ENCODE peak calls at places on chromosomes 7 and 10, in seven cellular contexts. E, A, X, M, R, Z and V are unnamed samples. For H3K36me3, the result is how much of the 10 kb centered on the place peaks cover.

GRCh38 chr10:89398003-89398749 is 5.8 kb downstream of the IFIT1 start:
- DNase-seq in M (peak), E (no peak), X (no peak), R (no peak), A (no peak), Z (no peak), V (no peak)

GRCh38 chr10:80518143-80518806 is 19.4 kb upstream of the SH2D4B start:
- DNase-seq in X (no peak), E (no peak), R (peak), Z (no peak), A (no peak), M (no peak), V (no peak)

GRCh38 chr7:30752979-30753378 is 1.0 kb downstream of the INMT start:
- DNase-seq in Z (no peak), X (no peak), M (no peak), E (peak), A (peak), R (no peak), V (no peak)

GRCh38 chr10:125556884-125557283 is 126.1 kb downstream of the TEX36 start:
- DNase-seq in Z (no peak), M (no peak), R (no peak), A (no peak), E (no peak), X (no peak), V (no peak)

GRCh38 chr10:32379314-32379949 is 32.5 kb upstream of the EPC1 start:
- DNase-seq in M (peak), E (no peak), Z (peak), A (peak), R (peak), X (no peak), V (no peak)

GRCh38 chr10:17523246-17523753 is 68.9 kb upstream of the ST8SIA6 start:
- DNase-seq in M (no peak), X (no peak), R (no peak), Z (no peak), E (no peak), A (no peak), V (no peak)

GRCh38 chr10:114256822-114257221 is 17.8 kb downstream of the VWA2 start:
- DNase-seq in X (no peak), R (no peak), A (no peak), M (no peak), Z (no peak), E (no peak), V (no peak)

GRCh38 chr10:110007171-110007700 is 548 bp upstream of the ADD3 start:
- DNase-seq in M (peak), Z (no peak), E (no peak), R (no peak), X (peak), A (peak), V (peak)

GRCh38 chr10:133141963-133142350 is 18.1 kb upstream of the KNDC1 start:
- DNase-seq in Z (peak), A (no peak), X (no peak), M (no peak), E (no peak), R (no peak), V (no peak)

GRCh38 chr7:38398725-38399321 is 125.4 kb upstream of the TARP start:
- DNase-seq in R (peak), E (peak), X (no peak), Z (peak), M (peak), A (peak), V (no peak)

GRCh38 chr10:16195894-16196293 is 240.9 kb upstream of the PTER start:
- DNase-seq in A (no peak), M (no peak), X (no peak), Z (no peak), R (no peak), E (no peak), V (no peak)

GRCh38 chr10:100742067-100742771 is 3.2 kb upstream of the PAX2 start:
- DNase-seq in E (no peak), X (no peak), M (no peak), R (no peak), Z (no peak), A (no peak), V (no peak)
- H3K4me3 ChIP-seq in E (no peak), X (no peak), M (no peak), R (no peak), Z (no peak), A (no peak), V (no peak)

GRCh38 chr7:22563115-22563514 is 63.1 kb upstream of the STEAP1B start:
- DNase-seq in A (no peak), R (no peak), E (no peak), X (no peak), Z (no peak), M (peak), V (no peak)
- H3K27ac ChIP-seq in A (peak), R (no peak), E (peak), X (no peak), Z (no peak), M (peak), V (peak)

GRCh38 chr10:45408421-45409319 is 34.7 kb downstream of the ALOX5 start:
- DNase-seq in X (no peak), M (no peak), Z (no peak), A (no peak), E (no peak), R (no peak), V (no peak)

GRCh38 chr10:45403151-45403550 is 29.1 kb downstream of the ALOX5 start:
- DNase-seq in M (peak), R (no peak), Z (no peak), E (no peak), X (no peak), A (no peak), V (no peak)

GRCh38 chr10:45404087-45404769 is 30.2 kb downstream of the ALOX5 start:
- DNase-seq in M (no peak), E (no peak), R (no peak), Z (no peak), A (peak), X (no peak), V (no peak)

GRCh38 chr10:45407542-45407941 is 33.5 kb downstream of the ALOX5 start:
- DNase-seq in R (no peak), X (no peak), E (no peak), M (no peak), A (no peak), Z (no peak), V (no peak)

DNA sequence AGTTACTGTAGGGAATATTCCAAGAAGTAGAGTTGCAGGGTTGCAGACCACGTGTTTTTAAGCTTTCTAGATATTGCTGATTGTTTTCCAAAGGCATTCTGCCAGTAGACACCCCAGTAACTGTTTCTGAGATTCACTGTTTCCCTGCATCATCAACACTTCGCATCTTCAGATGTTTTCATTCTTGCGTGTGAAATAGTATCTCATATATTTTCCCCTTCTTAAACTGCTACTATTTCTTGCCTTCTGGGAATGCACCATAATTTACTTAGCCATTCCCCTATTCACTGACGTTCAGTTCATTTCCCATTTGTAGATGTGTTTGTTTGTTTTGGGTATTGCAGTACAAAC is 30.7 kb downstream of the ALOX5 start:
- DNase-seq in Z (no peak), M (no peak), R (no peak), X (no peak), A (no peak), E (no peak), V (no peak)
- H3K36me3 ChIP-seq in Z (under half), M (under half), R (under half), X (under half), A (under half), E (under half), V (under half)

DNA sequence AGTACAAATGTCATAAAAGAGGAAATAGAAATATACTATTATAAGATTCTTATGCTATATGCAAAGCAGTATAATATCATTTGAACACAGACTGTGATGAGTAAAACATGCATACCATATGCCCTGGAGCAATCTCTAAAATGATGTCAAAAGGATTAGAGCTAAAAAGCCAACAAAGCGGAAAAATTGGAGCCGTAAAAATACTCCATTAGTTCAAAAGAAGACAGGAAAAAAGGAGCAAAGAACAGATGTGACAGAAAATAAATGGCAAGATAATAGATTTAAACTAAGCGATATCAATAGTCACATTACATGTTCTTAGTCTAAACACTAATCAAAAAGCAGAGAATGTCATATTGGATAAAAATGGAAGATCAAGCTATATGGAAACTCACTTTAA is 191.0 kb upstream of the PLPP4 start:
- DNase-seq in Z (no peak), R (no peak), A (no peak), E (no peak), X (no peak), M (no peak), V (no peak)
- H3K4me3 ChIP-seq in Z (no peak), R (no peak), A (no peak), E (no peak), X (no peak), M (no peak), V (no peak)

GRCh38 chr7:44111759-44112158 is 7.6 kb downstream of the AEBP1 start:
- DNase-seq in X (no peak), A (no peak), Z (no peak), R (no peak), M (no peak), E (no peak), V (no peak)

GRCh38 chr7:44108768-44109750 is 4.9 kb downstream of the AEBP1 start:
- DNase-seq in Z (no peak), X (no peak), R (no peak), M (no peak), A (no peak), E (no peak), V (no peak)

GRCh38 chr7:44112231-44112996 is 8.3 kb downstream of the AEBP1 start:
- DNase-seq in E (no peak), X (no peak), Z (no peak), A (no peak), R (no peak), M (no peak), V (no peak)

GRCh38 chr7:44109991-44110390 is 5.8 kb downstream of the AEBP1 start:
- DNase-seq in E (no peak), R (no peak), X (no peak), M (no peak), Z (no peak), A (no peak), V (no peak)

DNA sequence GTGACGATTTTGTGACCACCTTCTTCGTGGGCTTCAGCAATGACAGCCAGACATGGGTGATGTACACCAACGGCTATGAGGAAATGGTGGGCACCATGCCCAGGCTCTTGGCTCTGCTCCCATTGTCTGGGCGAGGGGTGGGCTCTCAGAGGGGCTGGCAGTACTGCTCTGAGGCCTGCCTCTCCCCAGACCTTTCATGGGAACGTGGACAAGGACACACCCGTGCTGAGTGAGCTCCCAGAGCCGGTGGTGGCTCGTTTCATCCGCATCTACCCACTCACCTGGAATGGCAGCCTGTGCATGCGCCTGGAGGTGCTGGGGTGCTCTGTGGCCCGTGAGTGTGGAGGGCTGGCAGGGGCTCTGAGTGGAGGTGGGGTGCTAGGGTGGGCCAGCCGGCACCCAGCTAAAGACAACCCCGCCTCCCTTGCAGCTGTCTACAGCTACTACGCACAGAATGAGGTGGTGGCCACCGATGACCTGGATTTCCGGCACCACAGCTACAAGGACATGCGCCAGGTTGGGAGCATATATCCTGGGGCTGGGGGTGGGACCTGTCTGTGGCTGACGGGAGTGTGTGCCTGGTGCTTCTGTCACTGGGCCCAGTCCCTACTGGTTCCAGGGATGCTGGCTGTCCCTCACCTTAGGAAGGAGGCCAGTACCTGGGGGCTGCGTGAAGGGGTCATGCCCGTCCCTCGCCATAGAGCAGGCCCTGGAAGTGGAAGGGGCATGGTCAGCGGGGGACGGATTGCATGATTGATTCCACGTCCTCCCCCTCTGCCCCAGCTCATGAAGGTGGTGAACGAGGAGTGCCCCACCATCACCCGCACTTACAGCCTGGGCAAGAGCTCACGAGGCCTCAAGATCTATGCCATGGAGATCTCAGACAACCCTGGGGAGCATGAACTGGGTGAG is 6.8 kb downstream of the AEBP1 start:
- DNase-seq in A (no peak), Z (no peak), X (no peak), E (no peak), M (no peak), R (no peak), V (no peak)
- H3K27ac ChIP-seq in A (no peak), Z (no peak), X (no peak), E (no peak), M (no peak), R (no peak), V (peak)

DNA sequence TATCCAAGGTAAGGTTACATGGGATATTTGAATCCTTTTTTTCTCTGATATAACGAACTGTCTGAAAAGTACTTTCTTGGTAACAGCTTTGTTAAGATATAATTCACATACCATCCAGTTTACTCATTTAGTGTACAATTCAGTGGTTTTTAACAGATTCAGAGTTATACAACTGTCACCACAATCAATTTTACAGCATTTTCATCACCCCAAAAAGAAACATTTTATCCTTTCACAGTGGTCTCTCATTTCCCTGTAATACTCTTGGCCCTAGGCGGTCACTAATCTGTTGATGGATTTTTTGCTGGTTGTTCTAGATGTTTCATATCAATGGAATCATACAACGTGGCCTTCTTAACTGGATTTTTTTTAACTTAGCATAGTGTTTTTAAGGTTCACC is 91.6 kb downstream of the GLCCI1 start:
- DNase-seq in A (peak), E (no peak), Z (no peak), X (no peak), M (no peak), R (no peak), V (no peak)
- H3K36me3 ChIP-seq in A (under half), E (under half), Z (under half), X (under half), M (under half), R (under half), V (under half)

GRCh38 chr7:11539853-11540252 is 292.1 kb downstream of the THSD7A start:
- DNase-seq in A (peak), X (no peak), M (no peak), Z (no peak), R (no peak), E (no peak), V (no peak)
- H3K4me3 ChIP-seq in A (peak), X (no peak), M (no peak), Z (no peak), R (no peak), E (no peak), V (no peak)